ENCODE peak calls at places on chromosome 4, in nine cellular contexts. One of them, this sample, is unnamed.

GRCh38 chr4:95548738-95549245 is at the start of gene UNC5C:
- DNase-seq in omental fat pad: no peak
- DNase-seq in AG04450: no peak
- DNase-seq in astrocyte: peak
- DNase-seq in PC-3: no peak
- DNase-seq in RWPE2: no peak
- DNase-seq in fibroblast of lung: peak
- DNase-seq in IMR-90: no peak
- DNase-seq in H9: peak
- DNase-seq in this sample: peak

GRCh38 chr4:77917075-77917474 is 54.4 kb downstream of the MRPL1 start:
- DNase-seq in omental fat pad: no peak
- DNase-seq in AG04450: no peak
- DNase-seq in astrocyte: no peak
- DNase-seq in PC-3: no peak
- DNase-seq in RWPE2: no peak
- DNase-seq in fibroblast of lung: no peak
- DNase-seq in IMR-90: no peak
- DNase-seq in H9: no peak
- DNase-seq in this sample: no peak

GRCh38 chr4:184215709-184216328 is 1.9 kb downstream of the ENPP6 start:
- DNase-seq in omental fat pad: no peak
- DNase-seq in AG04450: no peak
- DNase-seq in astrocyte: no peak
- DNase-seq in PC-3: no peak
- DNase-seq in RWPE2: no peak
- DNase-seq in fibroblast of lung: no peak
- DNase-seq in IMR-90: no peak
- DNase-seq in H9: no peak
- DNase-seq in this sample: no peak

GRCh38 chr4:94339779-94340178 is 2.9 kb downstream of the HPGDS start:
- DNase-seq in omental fat pad: no peak
- DNase-seq in AG04450: no peak
- DNase-seq in astrocyte: no peak
- DNase-seq in PC-3: no peak
- DNase-seq in RWPE2: no peak
- DNase-seq in fibroblast of lung: no peak
- DNase-seq in IMR-90: no peak
- DNase-seq in H9: no peak
- DNase-seq in this sample: no peak

GRCh38 chr4:94304365-94304971 is 38.2 kb downstream of the HPGDS start:
- DNase-seq in omental fat pad: no peak
- DNase-seq in AG04450: no peak
- DNase-seq in astrocyte: no peak
- DNase-seq in PC-3: peak
- DNase-seq in RWPE2: no peak
- DNase-seq in fibroblast of lung: peak
- DNase-seq in IMR-90: peak
- DNase-seq in H9: no peak
- DNase-seq in this sample: no peak

GRCh38 chr4:95027906-95028618 is 270.3 kb downstream of the BMPR1B start:
- DNase-seq in omental fat pad: no peak
- DNase-seq in AG04450: no peak
- DNase-seq in astrocyte: no peak
- DNase-seq in PC-3: peak
- DNase-seq in RWPE2: no peak
- DNase-seq in fibroblast of lung: no peak
- DNase-seq in IMR-90: no peak
- DNase-seq in H9: no peak
- DNase-seq in this sample: no peak

GRCh38 chr4:185283723-185284122 is 74.3 kb downstream of the SNX25 start:
- DNase-seq in omental fat pad: no peak
- DNase-seq in AG04450: no peak
- DNase-seq in astrocyte: peak
- DNase-seq in PC-3: peak
- DNase-seq in RWPE2: no peak
- DNase-seq in fibroblast of lung: peak
- DNase-seq in IMR-90: peak
- DNase-seq in H9: no peak
- DNase-seq in this sample: no peak

GRCh38 chr4:136369073-136369472 is 1163.2 kb downstream of the PCDH18 start:
- DNase-seq in omental fat pad: no peak
- DNase-seq in AG04450: no peak
- DNase-seq in astrocyte: peak
- DNase-seq in PC-3: peak
- DNase-seq in RWPE2: no peak
- DNase-seq in fibroblast of lung: peak
- DNase-seq in IMR-90: peak
- DNase-seq in H9: no peak
- DNase-seq in this sample: no peak

GRCh38 chr4:133147922-133148689 is 988 bp upstream of the PCDH10 start:
- DNase-seq in omental fat pad: no peak
- DNase-seq in AG04450: no peak
- DNase-seq in astrocyte: peak
- DNase-seq in PC-3: peak
- DNase-seq in RWPE2: no peak
- DNase-seq in fibroblast of lung: peak
- DNase-seq in IMR-90: peak
- DNase-seq in H9: peak
- DNase-seq in this sample: no peak

GRCh38 chr4:17584502-17585213 is 7.7 kb downstream of the LAP3 start:
- DNase-seq in omental fat pad: no peak
- DNase-seq in AG04450: no peak
- DNase-seq in astrocyte: no peak
- DNase-seq in PC-3: no peak
- DNase-seq in RWPE2: no peak
- DNase-seq in fibroblast of lung: no peak
- DNase-seq in IMR-90: no peak
- DNase-seq in H9: no peak
- DNase-seq in this sample: no peak

GRCh38 chr4:110681381-110681780 is 58.5 kb upstream of the PITX2 start:
- DNase-seq in omental fat pad: no peak
- DNase-seq in AG04450: no peak
- DNase-seq in astrocyte: no peak
- DNase-seq in PC-3: no peak
- DNase-seq in RWPE2: no peak
- DNase-seq in fibroblast of lung: no peak
- DNase-seq in IMR-90: no peak
- DNase-seq in H9: no peak
- DNase-seq in this sample: no peak

GRCh38 chr4:73751166-73751565 is 10.8 kb downstream of the CXCL8 start:
- DNase-seq in omental fat pad: no peak
- DNase-seq in AG04450: no peak
- DNase-seq in astrocyte: peak
- DNase-seq in PC-3: no peak
- DNase-seq in RWPE2: no peak
- DNase-seq in fibroblast of lung: no peak
- DNase-seq in IMR-90: no peak
- DNase-seq in H9: no peak
- DNase-seq in this sample: no peak

GRCh38 chr4:77358315-77358928 is 201.4 kb downstream of the CCNG2 start:
- DNase-seq in omental fat pad: no peak
- DNase-seq in AG04450: no peak
- DNase-seq in astrocyte: no peak
- DNase-seq in PC-3: peak
- DNase-seq in RWPE2: no peak
- DNase-seq in fibroblast of lung: peak
- DNase-seq in IMR-90: peak
- DNase-seq in H9: peak
- DNase-seq in this sample: no peak

GRCh38 chr4:89316931-89317366 is 9.3 kb upstream of the GPRIN3 start:
- DNase-seq in omental fat pad: no peak
- DNase-seq in AG04450: no peak
- DNase-seq in astrocyte: peak
- DNase-seq in PC-3: peak
- DNase-seq in RWPE2: no peak
- DNase-seq in fibroblast of lung: peak
- DNase-seq in IMR-90: peak
- DNase-seq in H9: no peak
- DNase-seq in this sample: no peak

GRCh38 chr4:3791910-3792542 is 25.8 kb downstream of the ADRA2C start:
- DNase-seq in omental fat pad: no peak
- DNase-seq in AG04450: no peak
- DNase-seq in astrocyte: peak
- DNase-seq in PC-3: peak
- DNase-seq in RWPE2: no peak
- DNase-seq in fibroblast of lung: no peak
- DNase-seq in IMR-90: peak
- DNase-seq in H9: peak
- DNase-seq in this sample: no peak

GRCh38 chr4:185559913-185560281 is 24.6 kb upstream of the PDLIM3 start:
- DNase-seq in omental fat pad: no peak
- DNase-seq in AG04450: no peak
- DNase-seq in astrocyte: peak
- DNase-seq in PC-3: peak
- DNase-seq in RWPE2: peak
- DNase-seq in fibroblast of lung: peak
- DNase-seq in IMR-90: peak
- DNase-seq in H9: no peak
- DNase-seq in this sample: no peak

GRCh38 chr4:121484633-121485032 is 103.8 kb upstream of the QRFPR start:
- DNase-seq in omental fat pad: no peak
- DNase-seq in AG04450: peak
- DNase-seq in astrocyte: peak
- DNase-seq in PC-3: peak
- DNase-seq in RWPE2: no peak
- DNase-seq in fibroblast of lung: peak
- DNase-seq in IMR-90: peak
- DNase-seq in H9: peak
- DNase-seq in this sample: no peak

GRCh38 chr4:2712261-2712842 is 43.8 kb downstream of the TNIP2 start:
- DNase-seq in omental fat pad: no peak
- DNase-seq in AG04450: no peak
- DNase-seq in astrocyte: no peak
- DNase-seq in PC-3: no peak
- DNase-seq in RWPE2: no peak
- DNase-seq in fibroblast of lung: peak
- DNase-seq in IMR-90: no peak
- DNase-seq in H9: peak
- DNase-seq in this sample: no peak

GRCh38 chr4:94332983-94333590 is 9.5 kb downstream of the HPGDS start:
- DNase-seq in omental fat pad: no peak
- DNase-seq in AG04450: no peak
- DNase-seq in astrocyte: no peak
- DNase-seq in PC-3: peak
- DNase-seq in RWPE2: no peak
- DNase-seq in fibroblast of lung: no peak
- DNase-seq in IMR-90: no peak
- DNase-seq in H9: no peak
- DNase-seq in this sample: no peak

GRCh38 chr4:162131256-162131655 is 32.5 kb downstream of the FSTL5 start:
- DNase-seq in omental fat pad: no peak
- DNase-seq in AG04450: no peak
- DNase-seq in astrocyte: no peak
- DNase-seq in PC-3: peak
- DNase-seq in RWPE2: no peak
- DNase-seq in fibroblast of lung: no peak
- DNase-seq in IMR-90: no peak
- DNase-seq in H9: no peak
- DNase-seq in this sample: no peak
- TF ChIP-seq CTCF in omental fat pad: no peak
- TF ChIP-seq CTCF in AG04450: no peak
- TF ChIP-seq CTCF in astrocyte: peak
- TF ChIP-seq CTCF in PC-3: peak
- TF ChIP-seq CTCF in RWPE2: peak
- TF ChIP-seq CTCF in fibroblast of lung: no peak
- TF ChIP-seq CTCF in IMR-90: no peak
- TF ChIP-seq CTCF in H9: peak
- TF ChIP-seq CTCF in this sample: no peak

DNA sequence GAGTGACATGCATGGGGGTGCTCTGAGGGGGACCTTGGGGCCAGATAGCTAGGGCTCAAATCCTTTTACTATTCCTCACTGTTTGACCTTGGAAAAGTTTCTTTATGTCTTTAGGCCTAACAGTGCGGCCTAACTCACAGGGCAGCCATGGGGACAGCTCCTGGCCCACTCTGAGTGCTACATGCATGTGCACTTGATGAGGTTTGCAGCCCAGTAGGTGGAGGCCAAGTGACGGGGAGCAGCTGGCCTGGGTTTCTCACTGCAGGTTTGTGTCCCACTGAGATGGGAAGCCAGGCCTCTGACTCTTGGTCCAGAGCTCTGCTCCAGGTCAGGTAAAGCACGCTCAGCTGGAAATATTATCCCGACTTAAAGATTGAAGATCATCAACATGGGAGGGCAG is 102.8 kb downstream of the SLC2A9 start:
- DNase-seq in omental fat pad: no peak
- DNase-seq in AG04450: no peak
- DNase-seq in astrocyte: no peak
- DNase-seq in PC-3: no peak
- DNase-seq in RWPE2: no peak
- DNase-seq in fibroblast of lung: no peak
- DNase-seq in IMR-90: no peak
- DNase-seq in H9: no peak
- DNase-seq in this sample: no peak
- TF ChIP-seq CTCF in omental fat pad: no peak
- TF ChIP-seq CTCF in AG04450: no peak
- TF ChIP-seq CTCF in astrocyte: no peak
- TF ChIP-seq CTCF in PC-3: no peak
- TF ChIP-seq CTCF in RWPE2: no peak
- TF ChIP-seq CTCF in fibroblast of lung: no peak
- TF ChIP-seq CTCF in IMR-90: no peak
- TF ChIP-seq CTCF in H9: no peak
- TF ChIP-seq CTCF in this sample: no peak

GRCh38 chr4:170138580-170139194 is 48.9 kb upstream of the AADAT start:
- DNase-seq in omental fat pad: peak
- DNase-seq in AG04450: peak
- DNase-seq in astrocyte: peak
- DNase-seq in PC-3: peak
- DNase-seq in RWPE2: no peak
- DNase-seq in fibroblast of lung: peak
- DNase-seq in IMR-90: peak
- DNase-seq in H9: peak
- DNase-seq in this sample: peak
- TF ChIP-seq CTCF in omental fat pad: no peak
- TF ChIP-seq CTCF in AG04450: peak
- TF ChIP-seq CTCF in astrocyte: peak
- TF ChIP-seq CTCF in PC-3: peak
- TF ChIP-seq CTCF in RWPE2: peak
- TF ChIP-seq CTCF in fibroblast of lung: peak
- TF ChIP-seq CTCF in IMR-90: peak
- TF ChIP-seq CTCF in H9: peak
- TF ChIP-seq CTCF in this sample: no peak

DNA sequence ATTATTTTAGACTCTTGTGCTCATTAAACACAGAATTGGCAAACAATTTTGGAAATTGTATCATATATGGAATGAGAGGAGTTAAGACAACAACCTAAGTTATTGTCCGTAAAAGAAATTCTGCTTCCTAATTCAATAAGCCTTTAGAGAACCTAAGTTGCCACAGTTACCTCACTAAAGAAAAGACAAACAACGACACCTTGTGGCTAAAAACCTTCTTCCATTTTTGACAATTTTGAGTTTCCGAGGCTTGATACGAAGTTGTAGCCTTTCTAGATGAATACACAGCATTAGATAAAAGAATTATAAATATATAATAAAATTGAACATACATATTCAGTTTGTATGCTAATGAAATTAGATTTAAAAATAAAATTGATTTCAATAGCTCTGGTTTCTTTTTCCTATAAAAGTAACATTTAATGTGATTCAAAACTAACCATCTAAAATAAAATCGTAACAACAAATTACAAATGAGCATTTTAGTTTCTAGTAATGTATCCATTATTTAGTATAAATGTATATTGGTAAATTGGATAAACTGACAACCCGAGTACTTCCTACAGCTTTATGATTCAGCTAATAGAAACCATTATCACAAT is 275.1 kb downstream of the GPM6A start:
- DNase-seq in omental fat pad: no peak
- DNase-seq in AG04450: peak
- DNase-seq in astrocyte: peak
- DNase-seq in PC-3: peak
- DNase-seq in RWPE2: no peak
- DNase-seq in fibroblast of lung: peak
- DNase-seq in IMR-90: peak
- DNase-seq in H9: no peak
- DNase-seq in this sample: no peak
- TF ChIP-seq CTCF in omental fat pad: no peak
- TF ChIP-seq CTCF in AG04450: peak
- TF ChIP-seq CTCF in astrocyte: peak
- TF ChIP-seq CTCF in PC-3: peak
- TF ChIP-seq CTCF in RWPE2: peak
- TF ChIP-seq CTCF in fibroblast of lung: peak
- TF ChIP-seq CTCF in IMR-90: peak
- TF ChIP-seq CTCF in H9: peak
- TF ChIP-seq CTCF in this sample: no peak